ENCODE peak calls at places on chromosomes 4 and X, in four cellular contexts. X is fibroblast of lung, P is mammary epithelial cell, T is GM23248. M is an unnamed sample.

GRCh38 chr4:85955614-85956295 is 404.1 kb downstream of the MAPK10 start:
- DNase-seq in X (no peak), P (peak; percentile 3), T (no peak), M (no peak)

GRCh38 chr4:85498068-85498733 is 23.3 kb downstream of the ARHGAP24 start:
- DNase-seq in P (peak; percentile 71), T (peak; percentile 86), X (peak; percentile 77), M (peak; percentile 15)

GRCh38 chr4:6350646-6351045 is 81.0 kb downstream of the WFS1 start:
- DNase-seq in P (no peak), X (no peak), T (no peak), M (no peak)

GRCh38 chr4:106614446-106614845 is 245.9 kb upstream of the GIMD1 start:
- DNase-seq in T (peak; percentile 15), X (no peak), P (no peak), M (no peak)

GRCh38 chrX:69014200-69014599 is 151.1 kb downstream of the PJA1 start:
- DNase-seq in X (peak; percentile 75), T (peak; percentile 54), P (peak; percentile 17), M (no peak)

GRCh38 chr4:92629302-92629701 is 325.5 kb downstream of the GRID2 start:
- DNase-seq in T (no peak), P (no peak), X (no peak), M (no peak)

GRCh38 chr4:137025484-137026059 is 506.7 kb downstream of the PCDH18 start:
- DNase-seq in X (no peak), T (no peak), P (no peak), M (no peak)

GRCh38 chrX:31166832-31167231 is 95.0 kb upstream of the FTHL17 start:
- DNase-seq in P (no peak), X (no peak), T (no peak), M (no peak)

GRCh38 chr4:102614801-102615200 is 113.6 kb downstream of the NFKB1 start:
- DNase-seq in T (no peak), X (no peak), P (no peak), M (no peak)

GRCh38 chr4:23312686-23313085 is 577.2 kb downstream of the PPARGC1A start:
- DNase-seq in X (no peak), P (no peak), T (no peak), M (no peak)

GRCh38 chr4:152697284-152698011 is 17.7 kb upstream of the TMEM154 start:
- DNase-seq in P (peak; percentile 99), T (no peak), X (no peak), M (no peak)

GRCh38 chr4:38562751-38563198 is 101.2 kb upstream of the KLF3 start:
- DNase-seq in P (peak; percentile 39), X (peak; percentile 59), T (peak; percentile 31), M (no peak)

GRCh38 chr4:26372525-26373172 is 51.8 kb downstream of the RBPJ start:
- DNase-seq in P (peak; percentile 48), X (peak; percentile 77), T (peak; percentile 61), M (peak; percentile 9)
- H3K4me2 ChIP-seq in P (no peak overlapping the region), X (peak overlapping the region; percentile 65), T (peak overlapping the region; percentile 5), M (no peak overlapping the region)

GRCh38 chr4:40243390-40243948 is 46.6 kb downstream of the RHOH start:
- DNase-seq in T (no peak), P (no peak), X (no peak), M (no peak)
- H3K9ac ChIP-seq in T (no peak overlapping the region), P (no peak overlapping the region), X (no peak overlapping the region), M (no peak overlapping the region)

DNA sequence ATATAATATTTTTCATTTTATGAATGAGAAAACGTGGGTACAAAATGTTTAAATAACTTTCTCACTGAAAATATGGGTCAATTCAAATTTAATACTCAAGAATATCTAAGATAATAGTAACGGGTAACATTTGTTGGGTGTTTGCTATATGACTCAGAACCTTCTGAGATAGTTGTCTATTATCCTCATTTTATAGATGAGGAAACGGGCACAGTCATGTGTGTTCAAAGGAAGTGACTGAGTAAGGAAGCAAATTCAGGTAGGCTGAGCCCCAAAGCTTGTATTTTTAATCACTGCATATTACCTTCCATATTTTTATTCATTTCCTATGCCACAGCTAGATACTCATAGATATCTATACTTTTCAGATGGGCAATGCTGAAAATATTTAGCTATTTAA is 12.2 kb upstream of the CAMK2D start:
- DNase-seq in T (no peak), P (peak; percentile 42), X (no peak), M (no peak)
- TF ChIP-seq EZH2 in T (no peak), P (no peak), X (no peak), M (no peak)

GRCh38 chr4:53094040-53094439 is 231.9 kb downstream of the RASL11B start:
- DNase-seq in P (no peak), T (no peak), X (no peak), M (no peak)

GRCh38 chr4:53088132-53088531 is 226.0 kb downstream of the RASL11B start:
- DNase-seq in X (no peak), T (no peak), P (no peak), M (no peak)

GRCh38 chr4:53089940-53090729 is 228.0 kb downstream of the RASL11B start:
- DNase-seq in P (no peak), T (peak; percentile 16), X (peak; percentile 34), M (no peak)
- H3K4me2 ChIP-seq in P (no peak overlapping the region), T (no peak overlapping the region), X (no peak overlapping the region), M (no peak overlapping the region)

GRCh38 chr4:145735330-145735638 is 55.3 kb downstream of the C4orf51 start:
- DNase-seq in T (peak; percentile 97), P (peak; percentile 95), X (peak; percentile 56), M (peak; percentile 55)

GRCh38 chr4:145735777-145736176 is 55.8 kb downstream of the C4orf51 start:
- DNase-seq in X (no peak), T (no peak), P (no peak), M (no peak)

GRCh38 chr4:145732895-145733880 is 53.2 kb downstream of the C4orf51 start:
- DNase-seq in P (peak; percentile 95), T (peak; percentile 99), X (peak; percentile 90), M (no peak)

GRCh38 chr4:145734051-145734450 is 54.1 kb downstream of the C4orf51 start:
- DNase-seq in T (peak; percentile 45), P (no peak), X (peak; percentile 14), M (no peak)

DNA sequence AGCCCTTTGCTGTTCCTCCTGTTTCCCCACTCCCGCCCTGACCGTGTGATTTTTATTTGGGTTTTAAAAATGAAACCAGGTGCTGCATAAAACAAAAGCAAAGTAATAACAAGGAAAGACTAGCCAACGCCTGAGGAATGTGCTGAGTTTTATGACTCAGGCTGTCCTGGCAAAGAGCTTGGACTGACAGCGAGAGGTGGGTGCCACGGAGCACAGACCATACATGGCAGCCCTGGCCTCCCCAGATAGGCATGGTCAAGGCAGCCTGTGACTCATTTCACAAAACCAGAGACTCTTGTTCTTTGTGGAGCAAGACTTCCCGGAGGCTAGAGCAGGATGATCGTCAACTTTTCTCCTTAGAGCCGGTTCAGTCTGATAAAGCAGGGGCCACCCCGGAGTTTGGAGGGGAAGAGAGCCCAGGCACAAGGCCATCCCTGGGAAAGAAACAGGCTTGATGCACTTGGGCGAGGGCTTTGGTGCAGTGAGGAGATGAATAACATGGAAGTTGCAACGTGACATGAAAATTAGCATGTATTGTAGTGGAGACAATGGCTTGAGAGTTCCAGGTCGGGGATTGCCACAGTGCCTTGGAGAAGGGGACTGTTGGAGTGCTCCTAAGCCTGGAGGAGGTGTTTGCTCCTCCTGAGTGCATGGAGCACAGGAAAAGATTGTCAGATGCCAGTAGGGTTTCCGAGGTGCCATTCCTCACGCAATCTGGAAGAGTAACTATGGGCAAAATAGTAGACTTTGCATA is 54.8 kb downstream of the C4orf51 start:
- DNase-seq in P (peak; percentile 99), X (peak; percentile 89), T (peak; percentile 99), M (peak; percentile 92)
- H3K9ac ChIP-seq in P (peak overlapping the region; percentile 89), X (peak overlapping the region; percentile 93), T (peak overlapping the region; percentile 95), M (peak overlapping the region; percentile 88)

M was measured in keratinocyte.